ENCODE peak calls at places on chromosomes 11 and 22, in six cellular contexts. U, F, Q, M, K and J are unnamed samples. For H3K27me3, the result is how much of the 10 kb centered on the place peaks cover.

GRCh38 chr11:10856689-10857603 is 907 bp downstream of the ZBED5 start:
- DNase-seq in M (peak), K (peak), F (peak), Q (peak), U (peak), J (no peak)

GRCh38 chr11:57396744-57397143 is 6.3 kb upstream of the PRG2 start:
- DNase-seq in U (no peak), Q (no peak), M (no peak), F (no peak), K (no peak), J (no peak)

GRCh38 chr11:116651098-116651756 is 121.6 kb downstream of the BUD13 start:
- DNase-seq in M (no peak), Q (no peak), F (no peak), K (no peak), U (no peak), J (no peak)

GRCh38 chr11:133065847-133066485 is 466.3 kb downstream of the OPCML start:
- DNase-seq in F (no peak), M (no peak), K (no peak), Q (no peak), U (no peak), J (no peak)

GRCh38 chr11:17814546-17814945 is 80.0 kb downstream of the KCNC1 start:
- DNase-seq in U (no peak), K (no peak), Q (no peak), F (no peak), M (no peak), J (no peak)

GRCh38 chr11:13110145-13110544 is 101.0 kb downstream of the RASSF10 start:
- DNase-seq in K (no peak), Q (no peak), F (no peak), U (no peak), M (no peak), J (no peak)

GRCh38 chr11:86208572-86208971 is 36.0 kb upstream of the EED start:
- DNase-seq in M (no peak), F (no peak), Q (no peak), U (no peak), K (no peak), J (no peak)

GRCh38 chr11:62324738-62325556 is 12.3 kb upstream of the ASRGL1 start:
- DNase-seq in M (peak), F (peak), K (no peak), U (peak), Q (peak), J (no peak)

GRCh38 chr11:117905524-117905923 is 23.7 kb downstream of the TMPRSS13 start:
- DNase-seq in K (no peak), Q (no peak), F (no peak), U (no peak), M (no peak), J (no peak)

GRCh38 chr11:110000045-110000502 is 93.1 kb upstream of the ZC3H12C start:
- DNase-seq in F (peak), K (no peak), Q (no peak), M (no peak), U (peak), J (no peak)

GRCh38 chr11:103420593-103420992 is 311.4 kb downstream of the DYNC2H1 start:
- DNase-seq in K (no peak), M (no peak), U (no peak), Q (no peak), F (no peak), J (no peak)

GRCh38 chr11:17575431-17576425 is 28.7 kb downstream of the OTOG start:
- DNase-seq in M (no peak), K (no peak), Q (no peak), U (no peak), F (no peak), J (no peak)

GRCh38 chr22:44623771-44624510 is 78.1 kb upstream of the PRR5 start:
- DNase-seq in U (peak), Q (no peak), M (peak), K (no peak), F (peak), J (no peak)

GRCh38 chr11:116219171-116219635 is 553.6 kb downstream of the BUD13 start:
- DNase-seq in M (no peak), Q (peak), F (no peak), K (no peak), U (no peak), J (peak)

GRCh38 chr11:60121259-60121658 is 32.8 kb downstream of the MS4A2 start:
- DNase-seq in Q (peak), F (peak), U (peak), M (no peak), K (no peak), J (no peak)

GRCh38 chr11:91173701-91174100 is 950.9 kb upstream of the CHORDC1 start:
- DNase-seq in K (no peak), U (no peak), Q (no peak), F (no peak), M (no peak), J (no peak)

GRCh38 chr22:47448231-47449035 is 686.0 kb downstream of the TBC1D22A start:
- DNase-seq in K (no peak), U (no peak), Q (no peak), M (no peak), F (no peak), J (no peak)

GRCh38 chr11:108117746-108118371 is 3.5 kb upstream of the ACAT1 start:
- DNase-seq in M (peak), Q (no peak), K (no peak), F (peak), U (peak), J (no peak)

GRCh38 chr11:102924851-102925380 is 30.6 kb downstream of the MMP13 start:
- DNase-seq in K (no peak), U (no peak), F (peak), Q (peak), M (no peak), J (no peak)

GRCh38 chr11:61334434-61335354 is 1.7 kb downstream of the TKFC start:
- DNase-seq in Q (no peak), F (peak), K (no peak), U (peak), M (no peak), J (no peak)

GRCh38 chr11:83087035-83087434 is 15.3 kb upstream of the RAB30 start:
- DNase-seq in Q (no peak), F (peak), U (peak), M (no peak), K (no peak), J (no peak)

GRCh38 chr22:40009953-40010751 is 15.4 kb downstream of the FAM83F start:
- DNase-seq in Q (no peak), K (no peak), U (no peak), F (no peak), M (no peak), J (no peak)

GRCh38 chr11:45809456-45810395 is 4.8 kb downstream of the SLC35C1 start:
- DNase-seq in M (no peak), F (no peak), U (no peak), Q (no peak), K (no peak), J (no peak)

GRCh38 chr11:71065794-71066193 is 186.6 kb downstream of the SHANK2 start:
- DNase-seq in F (no peak), Q (no peak), K (no peak), U (no peak), M (no peak), J (no peak)

GRCh38 chr11:66420671-66421476 is at the start of gene NPAS4:
- DNase-seq in K (no peak), Q (no peak), M (peak), U (no peak), F (no peak), J (peak)

GRCh38 chr11:5279678-5280077 is 9.9 kb upstream of the HBE1 start:
- DNase-seq in K (no peak), U (no peak), M (no peak), Q (no peak), F (no peak), J (no peak)

GRCh38 chr11:5284551-5285130 is 14.9 kb upstream of the HBE1 start:
- DNase-seq in U (no peak), Q (no peak), K (no peak), F (no peak), M (no peak), J (no peak)

GRCh38 chr11:5282652-5283051 is 12.9 kb upstream of the HBE1 start:
- DNase-seq in K (no peak), F (no peak), M (no peak), U (no peak), Q (no peak), J (no peak)

GRCh38 chr11:5277807-5278206 is 8.1 kb upstream of the HBE1 start:
- DNase-seq in K (no peak), F (no peak), Q (no peak), M (no peak), U (no peak), J (no peak)

GRCh38 chr11:5280582-5281102 is 10.9 kb upstream of the HBE1 start:
- DNase-seq in Q (no peak), M (peak), F (peak), K (peak), U (peak), J (peak)
- H3K27ac ChIP-seq in Q (no peak), M (no peak), F (no peak), K (no peak), U (no peak), J (no peak)

GRCh38 chr11:6096417-6096816 is 11.1 kb upstream of the OR56B4 start:
- DNase-seq in U (peak), M (no peak), K (no peak), F (no peak), Q (no peak), J (no peak)
- H3K27me3 ChIP-seq in U (under half), M (under half), K (under half), F (under half), Q (under half), J (under half)

GRCh38 chr11:8772571-8772970 is 90.0 kb downstream of the RPL27A start:
- DNase-seq in M (no peak), F (no peak), U (no peak), Q (no peak), K (no peak), J (no peak)

GRCh38 chr11:8775341-8776133 is 92.9 kb downstream of the RPL27A start:
- DNase-seq in Q (no peak), M (no peak), F (no peak), U (no peak), K (no peak), J (no peak)

GRCh38 chr11:8773125-8773524 is 90.5 kb downstream of the RPL27A start:
- DNase-seq in Q (no peak), M (no peak), K (no peak), F (no peak), U (no peak), J (no peak)

GRCh38 chr11:8776209-8776608 is 93.6 kb downstream of the RPL27A start:
- DNase-seq in U (no peak), M (no peak), K (no peak), F (no peak), Q (no peak), J (no peak)

GRCh38 chr11:8773916-8774537 is 91.4 kb downstream of the RPL27A start:
- DNase-seq in K (no peak), M (no peak), U (no peak), F (no peak), Q (no peak), J (no peak)
- H3K27ac ChIP-seq in K (no peak), M (no peak), U (no peak), F (no peak), Q (peak), J (no peak)

DNA sequence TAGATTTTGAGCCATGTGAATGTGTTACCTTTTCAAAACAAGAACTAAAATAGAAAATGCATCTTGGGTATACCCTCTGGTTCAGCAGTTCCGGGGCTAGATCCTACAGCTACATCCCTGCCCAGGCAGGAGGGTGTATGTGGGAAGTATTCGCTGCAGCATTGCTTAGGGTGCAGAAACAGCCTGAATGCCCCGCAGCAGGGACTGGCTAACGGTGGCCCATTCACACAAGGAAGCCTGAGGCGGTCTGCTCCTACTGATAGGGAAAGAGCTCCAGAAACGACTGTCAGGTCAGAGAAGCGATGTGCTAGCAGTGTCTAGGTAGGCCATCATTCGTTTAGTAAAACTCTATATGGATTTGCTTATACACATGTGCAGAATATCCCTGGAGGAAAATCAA is 9.9 kb upstream of the RASL10A start:
- DNase-seq in K (no peak), M (no peak), Q (no peak), F (no peak), U (no peak), J (no peak)
- H3K27me3 ChIP-seq in K (under half), M (under half), Q (under half), F (under half), U (under half), J (under half)

GRCh38 chr11:87299041-87299481 is 261.3 kb downstream of the TMEM135 start:
- DNase-seq in M (no peak), K (no peak), U (no peak), F (peak), Q (peak), J (no peak)

GRCh38 chr11:87296627-87297026 is 258.9 kb downstream of the TMEM135 start:
- DNase-seq in Q (no peak), M (no peak), F (peak), U (no peak), K (no peak), J (no peak)

GRCh38 chr11:87300640-87301381 is 263.1 kb downstream of the TMEM135 start:
- DNase-seq in U (no peak), M (no peak), K (no peak), Q (peak), F (peak), J (no peak)

GRCh38 chr11:87295237-87295636 is 257.5 kb downstream of the TMEM135 start:
- DNase-seq in U (no peak), M (no peak), F (peak), K (no peak), Q (no peak), J (no peak)

DNA sequence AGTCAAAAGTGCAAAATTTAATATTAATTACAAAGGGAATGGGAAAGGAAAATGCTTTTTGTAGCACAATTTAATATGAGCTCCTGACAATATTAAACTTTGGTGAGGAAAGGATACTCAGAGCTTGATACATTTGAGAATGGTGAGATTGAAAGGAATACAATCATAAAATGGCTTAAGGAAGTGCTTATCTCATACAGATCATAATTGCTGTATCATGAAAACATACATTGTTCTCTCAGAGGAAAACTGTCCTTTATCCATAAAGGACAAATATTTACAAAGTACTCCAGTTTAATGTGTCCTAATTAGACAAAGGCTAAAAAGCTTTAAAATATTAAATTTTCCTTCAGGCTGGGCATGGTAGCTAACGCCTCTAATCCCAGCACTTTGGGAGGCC is 260.4 kb downstream of the TMEM135 start:
- DNase-seq in Q (no peak), K (no peak), F (no peak), U (no peak), M (no peak), J (no peak)
- H3K27ac ChIP-seq in Q (peak), K (no peak), F (peak), U (no peak), M (no peak), J (no peak)

GRCh38 chr22:28006271-28006670 is 87.2 kb upstream of the PITPNB start:
- DNase-seq in M (no peak), Q (no peak), F (no peak), U (no peak), K (no peak), J (no peak)
- H3K27me3 ChIP-seq in M (under half), Q (under half), F (under half), U (under half), K (under half), J (under half)

GRCh38 chr11:953513-953912 is 27.8 kb downstream of the AP2A2 start:
- DNase-seq in K (no peak), Q (no peak), M (no peak), F (no peak), U (no peak), J (no peak)
- H3K27ac ChIP-seq in K (no peak), Q (peak), M (no peak), F (no peak), U (no peak), J (no peak)

GRCh38 chr11:124840666-124841065 is 24.6 kb upstream of the ROBO3 start:
- DNase-seq in K (no peak), F (no peak), M (no peak), Q (no peak), U (no peak), J (no peak)
- H3K27me3 ChIP-seq in K (under half), F (under half), M (half or more), Q (half or more), U (half or more), J (under half)

GRCh38 chr11:114133548-114134329 is 74.2 kb downstream of the ZBTB16 start:
- DNase-seq in F (no peak), M (no peak), Q (peak), U (no peak), K (no peak), J (no peak)

GRCh38 chr11:114132427-114132826 is 72.9 kb downstream of the ZBTB16 start:
- DNase-seq in M (no peak), U (peak), Q (peak), K (no peak), F (no peak), J (no peak)

GRCh38 chr11:114129699-114130659 is 70.5 kb downstream of the ZBTB16 start:
- DNase-seq in Q (no peak), M (peak), U (no peak), F (no peak), K (no peak), J (no peak)

GRCh38 chr11:114132944-114133394 is 73.5 kb downstream of the ZBTB16 start:
- DNase-seq in U (peak), K (peak), F (no peak), Q (no peak), M (no peak), J (no peak)

GRCh38 chr11:114131366-114131963 is 72.0 kb downstream of the ZBTB16 start:
- DNase-seq in M (no peak), Q (peak), K (no peak), U (no peak), F (no peak), J (no peak)
- H3K27ac ChIP-seq in M (no peak), Q (peak), K (peak), U (no peak), F (no peak), J (peak)